ENCODE peak calls at places on chromosomes 12 and 14, in nine cellular contexts. V is GM12878; Y is ovary; B is stomach; Z is foreskin fibroblast; K is WERI-Rb-1; I is Panc1; Q is effector memory CD4-positive, alpha-beta T cell; X is CD4-positive, alpha-beta memory T cell. U is an unnamed sample.

GRCh38 chr12:54587315-54587821 is 1.1 kb downstream of the PPP1R1A start:
- DNase-seq in V (no peak), Y (peak; percentile 36), B (peak; percentile 28), Z (no peak), K (no peak), I (no peak), Q (no peak), X (no peak), U (no peak)

GRCh38 chr12:65892905-65893304 is 68.6 kb downstream of the HMGA2 start:
- DNase-seq in V (no peak), Y (no peak), B (no peak), Z (peak; percentile 89), K (no peak), I (peak; percentile 68), Q (no peak), X (no peak), U (peak; percentile 63)

GRCh38 chr14:90549794-90550591 is 153.2 kb downstream of the CALM1 start:
- DNase-seq in V (no peak), Y (no peak), B (no peak), Z (no peak), K (no peak), I (no peak), Q (no peak), X (no peak), U (no peak)

GRCh38 chr14:25003537-25003936 is 46.4 kb downstream of the STXBP6 start:
- DNase-seq in V (no peak), Y (no peak), B (no peak), Z (peak; percentile 55), K (no peak), I (no peak), Q (no peak), X (no peak), U (no peak)

GRCh38 chr12:115166698-115167315 is 482.8 kb upstream of the TBX3 start:
- DNase-seq in V (no peak), Y (no peak), B (no peak), Z (peak; percentile 24), K (peak; percentile 12), I (no peak), Q (no peak), X (no peak), U (no peak)

GRCh38 chr12:95212576-95212975 is 4.7 kb downstream of the FGD6 start:
- DNase-seq in V (no peak), Y (no peak), B (no peak), Z (no peak), K (no peak), I (no peak), Q (no peak), X (no peak), U (no peak)

GRCh38 chr12:23949212-23950010 is at the start of gene SOX5:
- DNase-seq in V (no peak), Y (peak; percentile 20), B (peak; percentile 28), Z (no peak), K (peak; percentile 70), I (no peak), Q (no peak), X (no peak), U (no peak)

GRCh38 chr14:54206477-54206876 is 190.3 kb upstream of the CDKN3 start:
- DNase-seq in V (no peak), Y (no peak), B (peak; percentile 55), Z (no peak), K (no peak), I (no peak), Q (no peak), X (no peak), U (no peak)

GRCh38 chr12:65280306-65280705 is 1.8 kb downstream of the MSRB3 start:
- DNase-seq in V (no peak), Y (no peak), B (no peak), Z (no peak), K (no peak), I (no peak), Q (no peak), X (no peak), U (no peak)

GRCh38 chr12:14952295-14952995 is 9.0 kb downstream of the ARHGDIB start:
- DNase-seq in V (no peak), Y (no peak), B (no peak), Z (peak; percentile 85), K (no peak), I (no peak), Q (no peak), X (peak; percentile 76), U (peak; percentile 87)

GRCh38 chr12:97063292-97063935 is 156.4 kb downstream of the NEDD1 start:
- DNase-seq in V (no peak), Y (no peak), B (no peak), Z (no peak), K (no peak), I (no peak), Q (no peak), X (no peak), U (no peak)

GRCh38 chr12:102302553-102302952 is 104.9 kb upstream of the PMCH start:
- DNase-seq in V (no peak), Y (no peak), B (no peak), Z (peak; percentile 8), K (no peak), I (no peak), Q (no peak), X (no peak), U (no peak)

GRCh38 chr12:104682790-104683279 is 226.1 kb downstream of the CHST11 start:
- DNase-seq in V (peak; percentile 51), Y (no peak), B (no peak), Z (no peak), K (no peak), I (no peak), Q (peak; percentile 58), X (peak; percentile 75), U (no peak)

GRCh38 chr14:50772361-50772760 is 58.6 kb downstream of the NIN start:
- DNase-seq in V (no peak), Y (no peak), B (no peak), Z (peak; percentile 83), K (no peak), I (no peak), Q (no peak), X (no peak), U (no peak)

GRCh38 chr12:100926669-100927248 is 132.2 kb downstream of the ANO4 start:
- DNase-seq in V (no peak), Y (no peak), B (no peak), Z (no peak), K (peak; percentile 51), I (no peak), Q (no peak), X (no peak), U (no peak)

GRCh38 chr12:15157200-15157599 is 64.0 kb downstream of the RERG start:
- DNase-seq in V (no peak), Y (no peak), B (no peak), Z (no peak), K (no peak), I (no peak), Q (no peak), X (no peak), U (no peak)

GRCh38 chr12:79978692-79979091 is 43.8 kb upstream of the PPP1R12A start:
- DNase-seq in V (no peak), Y (no peak), B (no peak), Z (no peak), K (no peak), I (no peak), Q (no peak), X (no peak), U (no peak)

GRCh38 chr12:28933176-28933575 is 215.9 kb upstream of the FAR2 start:
- DNase-seq in V (no peak), Y (no peak), B (no peak), Z (no peak), K (no peak), I (no peak), Q (no peak), X (no peak), U (no peak)

GRCh38 chr12:6273931-6274687 is 36.4 kb upstream of the PLEKHG6 start:
- DNase-seq in V (no peak), Y (no peak), B (no peak), Z (no peak), K (no peak), I (no peak), Q (no peak), X (no peak), U (no peak)

GRCh38 chr12:125187780-125188741 is 122.8 kb downstream of the AACS start:
- DNase-seq in V (no peak), Y (no peak), B (no peak), Z (peak; percentile 19), K (no peak), I (no peak), Q (no peak), X (no peak), U (no peak)

DNA sequence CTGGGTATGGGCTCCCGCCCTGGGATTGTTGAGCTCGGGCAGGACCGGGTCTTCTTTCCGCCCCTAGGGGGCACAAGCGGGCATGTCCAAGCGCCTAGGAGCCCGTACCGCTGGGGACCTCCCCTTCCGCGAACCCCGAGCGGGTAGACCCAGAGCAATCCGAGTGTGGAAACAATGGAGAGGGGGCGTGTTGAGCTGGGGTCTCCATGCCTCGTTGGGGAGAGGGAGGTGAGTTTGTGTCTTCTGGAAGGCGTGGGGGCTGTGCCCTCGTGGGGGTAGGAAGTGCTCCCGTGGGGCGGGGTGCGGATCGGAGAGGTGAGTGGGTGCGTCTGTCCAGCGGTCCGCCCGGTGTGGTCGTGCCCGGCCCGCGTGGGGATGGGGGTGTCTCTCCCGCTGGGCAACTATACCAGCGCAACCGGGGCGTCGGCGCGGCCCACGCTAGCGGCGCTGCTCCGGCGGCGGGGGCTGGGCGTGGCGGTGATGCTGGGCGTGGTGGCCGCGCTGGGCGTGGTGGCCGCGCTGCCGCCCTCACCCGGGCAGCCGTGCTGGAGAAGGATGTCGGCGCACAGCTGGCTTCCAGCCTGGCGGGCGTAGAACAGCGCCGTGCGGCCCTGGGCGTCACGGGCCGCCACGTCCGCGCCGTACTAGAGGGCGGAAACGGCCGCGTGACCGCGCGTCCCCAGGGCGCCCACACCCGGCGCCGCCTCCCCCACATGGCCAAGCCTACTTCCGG is 12.2 kb downstream of the AGAP2 start:
- DNase-seq in V (no peak), Y (peak; percentile 75), B (peak; percentile 74), Z (peak; percentile 94), K (peak; percentile 93), I (no peak), Q (no peak), X (no peak), U (no peak)
- H3K4me3 ChIP-seq in V (no peak overlapping the region), Y (peak overlapping the region; percentile 58), B (peak overlapping the region; percentile 60), Z (peak overlapping the region; percentile 81), K (peak overlapping the region; percentile 52), I (peak overlapping the region; percentile 93), Q (no peak overlapping the region), X (no peak overlapping the region), U (peak overlapping the region; percentile 63)

GRCh38 chr12:57135939-57136338 is 7.7 kb downstream of the LRP1 start:
- DNase-seq in V (no peak), Y (peak; percentile 81), B (no peak), Z (peak; percentile 65), K (no peak), I (no peak), Q (no peak), X (no peak), U (no peak)
- H3K4me3 ChIP-seq in V (no peak overlapping the region), Y (peak overlapping the region; percentile 11), B (peak overlapping the region; percentile 9), Z (peak overlapping the region; percentile 35), K (no peak overlapping the region), I (no peak overlapping the region), Q (no peak overlapping the region), X (no peak overlapping the region), U (peak overlapping the region; percentile 24)

GRCh38 chr12:40561395-40561966 is 130.8 kb upstream of the CNTN1 start:
- DNase-seq in V (no peak), Y (no peak), B (no peak), Z (no peak), K (no peak), I (no peak), Q (no peak), X (no peak), U (no peak)
- H3K4me3 ChIP-seq in V (peak overlapping the region; percentile 6), Y (no peak overlapping the region), B (no peak overlapping the region), Z (no peak overlapping the region), K (no peak overlapping the region), I (no peak overlapping the region), Q (no peak overlapping the region), X (no peak overlapping the region), U (no peak overlapping the region)

GRCh38 chr14:56211124-56211523 is 92.9 kb downstream of the PELI2 start:
- DNase-seq in V (no peak), Y (no peak), B (no peak), Z (no peak), K (no peak), I (no peak), Q (no peak), X (no peak), U (no peak)
- H3K4me3 ChIP-seq in V (no peak overlapping the region), Y (no peak overlapping the region), B (no peak overlapping the region), Z (no peak overlapping the region), K (no peak overlapping the region), I (no peak overlapping the region), Q (no peak overlapping the region), X (no peak overlapping the region), U (no peak overlapping the region)

U was measured in skeletal muscle cell.